ENCODE peak calls at places on chromosomes 7 and 10, in five cellular contexts. One of them, this sample, is unnamed.
A peak's percentile ranks its signal among the peaks of the same experiment; 100 is the strongest.

GRCh38 chr10:102701272-102701671 is 12.9 kb downstream of the ARL3 start:
- DNase-seq in gastrocnemius medialis: no peak
- DNase-seq in foreskin fibroblast: no peak
- DNase-seq in adrenal gland: no peak
- DNase-seq in breast epithelium: no peak
- DNase-seq in this sample: no peak

GRCh38 chr10:128046156-128046933 is 79.9 kb downstream of the MKI67 start:
- DNase-seq in foreskin fibroblast: no peak
- DNase-seq in gastrocnemius medialis: no peak
- DNase-seq in breast epithelium: no peak
- DNase-seq in adrenal gland: no peak
- DNase-seq in this sample: no peak

GRCh38 chr7:70456729-70457128 is 675.2 kb upstream of the GALNT17 start:
- DNase-seq in foreskin fibroblast: no peak
- DNase-seq in breast epithelium: no peak
- DNase-seq in gastrocnemius medialis: no peak
- DNase-seq in adrenal gland: no peak
- DNase-seq in this sample: no peak

GRCh38 chr7:48424731-48425130 is 253.5 kb downstream of the ABCA13 start:
- DNase-seq in breast epithelium: no peak
- DNase-seq in foreskin fibroblast: no peak
- DNase-seq in gastrocnemius medialis: no peak
- DNase-seq in adrenal gland: no peak
- DNase-seq in this sample: no peak

GRCh38 chr10:78746178-78746763 is 322.5 kb upstream of the ZMIZ1 start:
- DNase-seq in breast epithelium: no peak
- DNase-seq in adrenal gland: no peak
- DNase-seq in gastrocnemius medialis: no peak
- DNase-seq in foreskin fibroblast: no peak
- DNase-seq in this sample: no peak

GRCh38 chr10:128287099-128287498 is 160.9 kb upstream of the MKI67 start:
- DNase-seq in adrenal gland: no peak
- DNase-seq in foreskin fibroblast: no peak
- DNase-seq in gastrocnemius medialis: no peak
- DNase-seq in breast epithelium: no peak
- DNase-seq in this sample: no peak

GRCh38 chr7:44108768-44109750 is 4.9 kb downstream of the AEBP1 start:
- DNase-seq in breast epithelium: no peak
- DNase-seq in gastrocnemius medialis: no peak
- DNase-seq in adrenal gland: no peak
- DNase-seq in foreskin fibroblast: no peak
- DNase-seq in this sample: no peak

GRCh38 chr10:133128126-133129081 is 31.6 kb upstream of the KNDC1 start:
- DNase-seq in gastrocnemius medialis: no peak
- DNase-seq in breast epithelium: peak; percentile 48
- DNase-seq in foreskin fibroblast: no peak
- DNase-seq in adrenal gland: no peak
- DNase-seq in this sample: no peak

GRCh38 chr10:91034042-91034441 is 113.2 kb upstream of the ANKRD1 start:
- DNase-seq in adrenal gland: no peak
- DNase-seq in gastrocnemius medialis: no peak
- DNase-seq in breast epithelium: no peak
- DNase-seq in foreskin fibroblast: no peak
- DNase-seq in this sample: no peak

GRCh38 chr10:3566627-3567026 is 218.4 kb downstream of the KLF6 start:
- DNase-seq in breast epithelium: no peak
- DNase-seq in foreskin fibroblast: no peak
- DNase-seq in gastrocnemius medialis: no peak
- DNase-seq in adrenal gland: no peak
- DNase-seq in this sample: no peak

GRCh38 chr10:76736848-76737495 is 900.6 kb downstream of the KCNMA1 start:
- DNase-seq in breast epithelium: no peak
- DNase-seq in gastrocnemius medialis: no peak
- DNase-seq in adrenal gland: no peak
- DNase-seq in foreskin fibroblast: no peak
- DNase-seq in this sample: peak; percentile 67

GRCh38 chr7:55043691-55044090 is 24.9 kb downstream of the EGFR start:
- DNase-seq in breast epithelium: no peak
- DNase-seq in foreskin fibroblast: no peak
- DNase-seq in gastrocnemius medialis: no peak
- DNase-seq in adrenal gland: no peak
- DNase-seq in this sample: no peak

GRCh38 chr7:153393666-153394065 is 634.1 kb downstream of the ACTR3B start:
- DNase-seq in gastrocnemius medialis: no peak
- DNase-seq in breast epithelium: no peak
- DNase-seq in adrenal gland: no peak
- DNase-seq in foreskin fibroblast: no peak
- DNase-seq in this sample: no peak

GRCh38 chr7:33107136-33108066 is 1.8 kb downstream of the RP9 start:
- DNase-seq in foreskin fibroblast: peak; percentile 64
- DNase-seq in breast epithelium: no peak
- DNase-seq in gastrocnemius medialis: no peak
- DNase-seq in adrenal gland: peak; percentile 14
- DNase-seq in this sample: peak; percentile 66

GRCh38 chr7:94875221-94875620 is 32.2 kb upstream of the PPP1R9A start:
- DNase-seq in breast epithelium: no peak
- DNase-seq in gastrocnemius medialis: no peak
- DNase-seq in foreskin fibroblast: no peak
- DNase-seq in adrenal gland: no peak
- DNase-seq in this sample: no peak

GRCh38 chr7:68176974-68177373 is 1180.3 kb downstream of the TYW1 start:
- DNase-seq in gastrocnemius medialis: peak; percentile 6
- DNase-seq in breast epithelium: no peak
- DNase-seq in foreskin fibroblast: no peak
- DNase-seq in adrenal gland: peak; percentile 66
- DNase-seq in this sample: peak; percentile 14

GRCh38 chr10:17923728-17924127 is 28.0 kb upstream of the SLC39A12 start:
- DNase-seq in foreskin fibroblast: peak; percentile 95
- DNase-seq in adrenal gland: no peak
- DNase-seq in breast epithelium: no peak
- DNase-seq in gastrocnemius medialis: no peak
- DNase-seq in this sample: peak; percentile 97

GRCh38 chr7:134553976-134554375 is 5.1 kb downstream of the AKR1B15 start:
- DNase-seq in gastrocnemius medialis: no peak
- DNase-seq in foreskin fibroblast: peak; percentile 21
- DNase-seq in adrenal gland: no peak
- DNase-seq in breast epithelium: no peak
- DNase-seq in this sample: no peak

GRCh38 chr7:28484276-28484675 is 72.0 kb downstream of the CREB5 start:
- DNase-seq in gastrocnemius medialis: no peak
- DNase-seq in breast epithelium: no peak
- DNase-seq in adrenal gland: no peak
- DNase-seq in foreskin fibroblast: no peak
- DNase-seq in this sample: no peak

GRCh38 chr10:88256013-88256680 is 327.0 kb downstream of the RNLS start:
- DNase-seq in gastrocnemius medialis: peak; percentile 86
- DNase-seq in breast epithelium: peak; percentile 49
- DNase-seq in foreskin fibroblast: peak; percentile 66
- DNase-seq in adrenal gland: peak; percentile 1
- DNase-seq in this sample: peak; percentile 66

GRCh38 chr7:151275813-151276577 is 27.5 kb upstream of the SMARCD3 start:
- DNase-seq in adrenal gland: no peak
- DNase-seq in foreskin fibroblast: no peak
- DNase-seq in breast epithelium: no peak
- DNase-seq in gastrocnemius medialis: no peak
- DNase-seq in this sample: no peak

GRCh38 chr10:58854811-58855210 is 321.6 kb upstream of the PHYHIPL start:
- DNase-seq in breast epithelium: no peak
- DNase-seq in gastrocnemius medialis: no peak
- DNase-seq in foreskin fibroblast: no peak
- DNase-seq in adrenal gland: no peak
- DNase-seq in this sample: no peak

GRCh38 chr10:97686301-97686961 is 610 bp downstream of the AVPI1 start:
- DNase-seq in foreskin fibroblast: no peak
- DNase-seq in gastrocnemius medialis: no peak
- DNase-seq in breast epithelium: no peak
- DNase-seq in adrenal gland: no peak
- DNase-seq in this sample: no peak

GRCh38 chr10:15433850-15434537 is 62.9 kb upstream of the FAM171A1 start:
- DNase-seq in breast epithelium: no peak
- DNase-seq in foreskin fibroblast: peak; percentile 74
- DNase-seq in gastrocnemius medialis: no peak
- DNase-seq in adrenal gland: peak; percentile 54
- DNase-seq in this sample: peak; percentile 82

GRCh38 chr10:110681023-110681681 is 37.0 kb downstream of the RBM20 start:
- DNase-seq in adrenal gland: peak; percentile 46
- DNase-seq in gastrocnemius medialis: no peak
- DNase-seq in foreskin fibroblast: peak; percentile 46
- DNase-seq in breast epithelium: no peak
- DNase-seq in this sample: no peak

GRCh38 chr10:60444494-60445064 is 54.9 kb upstream of the ANK3 start:
- DNase-seq in adrenal gland: no peak
- DNase-seq in foreskin fibroblast: peak; percentile 63
- DNase-seq in breast epithelium: no peak
- DNase-seq in gastrocnemius medialis: no peak
- DNase-seq in this sample: peak; percentile 85

GRCh38 chr7:55641811-55642210 is 69.5 kb upstream of the VOPP1 start:
- DNase-seq in adrenal gland: no peak
- DNase-seq in gastrocnemius medialis: no peak
- DNase-seq in foreskin fibroblast: peak; percentile 2
- DNase-seq in breast epithelium: no peak
- DNase-seq in this sample: no peak

GRCh38 chr10:22621726-22622125 is 92.7 kb downstream of the PIP4K2A start:
- DNase-seq in breast epithelium: no peak
- DNase-seq in gastrocnemius medialis: no peak
- DNase-seq in adrenal gland: no peak
- DNase-seq in foreskin fibroblast: no peak
- DNase-seq in this sample: no peak

GRCh38 chr7:153934629-153935028 is 117.6 kb upstream of the DPP6 start:
- DNase-seq in gastrocnemius medialis: no peak
- DNase-seq in foreskin fibroblast: no peak
- DNase-seq in adrenal gland: no peak
- DNase-seq in breast epithelium: no peak
- DNase-seq in this sample: no peak

GRCh38 chr7:80475383-80475782 is 36.5 kb downstream of the GNAT3 start:
- DNase-seq in breast epithelium: no peak
- DNase-seq in adrenal gland: no peak
- DNase-seq in gastrocnemius medialis: no peak
- DNase-seq in foreskin fibroblast: no peak
- DNase-seq in this sample: no peak

GRCh38 chr7:96508371-96508770 is 186.5 kb upstream of the SLC25A13 start:
- DNase-seq in adrenal gland: peak; percentile 64
- DNase-seq in foreskin fibroblast: no peak
- DNase-seq in breast epithelium: no peak
- DNase-seq in gastrocnemius medialis: no peak
- DNase-seq in this sample: peak; percentile 48

DNA sequence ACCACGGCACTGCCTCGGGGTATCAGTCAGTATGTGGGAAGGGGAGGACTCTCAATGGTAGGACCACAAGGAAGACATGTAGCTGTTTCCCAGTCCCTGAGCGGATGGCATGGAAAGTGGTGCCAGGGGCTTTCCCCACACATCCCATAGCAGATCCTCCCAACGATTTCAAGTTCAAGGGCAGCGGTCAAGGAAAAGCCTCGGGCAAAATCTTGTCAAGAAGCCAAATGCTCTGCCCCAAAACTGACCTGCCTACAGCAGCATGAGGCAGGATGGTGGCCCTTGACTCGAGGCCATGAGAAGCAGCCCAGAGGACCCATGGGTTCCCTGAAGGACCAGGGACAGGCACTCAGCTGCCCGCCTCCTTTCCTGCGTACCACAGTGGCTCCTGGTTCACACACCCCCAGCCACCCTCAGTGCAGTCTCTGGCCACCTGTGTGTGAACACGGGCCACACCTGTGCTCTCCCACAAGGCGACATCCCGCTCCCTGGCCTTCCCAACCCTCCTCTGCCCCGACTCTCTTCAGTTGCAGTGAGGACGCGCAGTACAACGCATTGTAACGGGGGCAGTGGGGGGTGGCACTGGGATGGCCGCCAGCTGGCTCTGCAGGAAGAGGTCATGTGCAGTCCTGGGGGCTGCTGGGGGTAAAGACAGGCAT is 43.6 kb downstream of the CTBP2 start:
- DNase-seq in gastrocnemius medialis: no peak
- DNase-seq in breast epithelium: no peak
- DNase-seq in foreskin fibroblast: no peak
- DNase-seq in adrenal gland: no peak
- DNase-seq in this sample: no peak
- TF ChIP-seq CTCF in gastrocnemius medialis: no peak
- TF ChIP-seq CTCF in breast epithelium: no peak
- TF ChIP-seq CTCF in foreskin fibroblast: no peak
- TF ChIP-seq CTCF in adrenal gland: no peak
- TF ChIP-seq CTCF in this sample: no peak

GRCh38 chr7:3937564-3937963 is 636.5 kb downstream of the SDK1 start:
- DNase-seq in gastrocnemius medialis: no peak
- DNase-seq in foreskin fibroblast: no peak
- DNase-seq in breast epithelium: no peak
- DNase-seq in adrenal gland: no peak
- DNase-seq in this sample: no peak
- H3K4me3 ChIP-seq in gastrocnemius medialis: no peak overlapping the region
- H3K4me3 ChIP-seq in foreskin fibroblast: no peak overlapping the region
- H3K4me3 ChIP-seq in breast epithelium: no peak overlapping the region
- H3K4me3 ChIP-seq in adrenal gland: no peak overlapping the region
- H3K4me3 ChIP-seq in this sample: no peak overlapping the region

GRCh38 chr10:1347525-1347924 is 291.3 kb downstream of the WDR37 start:
- DNase-seq in breast epithelium: no peak
- DNase-seq in foreskin fibroblast: no peak
- DNase-seq in adrenal gland: no peak
- DNase-seq in gastrocnemius medialis: no peak
- DNase-seq in this sample: no peak
- TF ChIP-seq CTCF in breast epithelium: no peak
- TF ChIP-seq CTCF in foreskin fibroblast: no peak
- TF ChIP-seq CTCF in adrenal gland: no peak
- TF ChIP-seq CTCF in gastrocnemius medialis: no peak
- TF ChIP-seq CTCF in this sample: no peak

GRCh38 chr7:45921699-45922519 is 837 bp upstream of the IGFBP3 start:
- DNase-seq in adrenal gland: peak; percentile 18
- DNase-seq in gastrocnemius medialis: no peak
- DNase-seq in breast epithelium: no peak
- DNase-seq in foreskin fibroblast: peak; percentile 89
- DNase-seq in this sample: peak; percentile 78

GRCh38 chr7:45919947-45920542 is 1.0 kb downstream of the IGFBP3 start:
- DNase-seq in adrenal gland: no peak
- DNase-seq in gastrocnemius medialis: no peak
- DNase-seq in breast epithelium: no peak
- DNase-seq in foreskin fibroblast: peak; percentile 26
- DNase-seq in this sample: peak; percentile 22

GRCh38 chr7:45919231-45919825 is 1.7 kb downstream of the IGFBP3 start:
- DNase-seq in foreskin fibroblast: peak; percentile 18
- DNase-seq in gastrocnemius medialis: no peak
- DNase-seq in adrenal gland: no peak
- DNase-seq in breast epithelium: no peak
- DNase-seq in this sample: peak; percentile 20

GRCh38 chr7:45921381-45921698 is 268 bp upstream of the IGFBP3 start:
- DNase-seq in breast epithelium: no peak
- DNase-seq in adrenal gland: no peak
- DNase-seq in foreskin fibroblast: no peak
- DNase-seq in gastrocnemius medialis: no peak
- DNase-seq in this sample: no peak

GRCh38 chr7:45920543-45921380 is at the start of gene IGFBP3:
- DNase-seq in foreskin fibroblast: peak; percentile 91
- DNase-seq in breast epithelium: no peak
- DNase-seq in adrenal gland: peak; percentile 15
- DNase-seq in gastrocnemius medialis: no peak
- DNase-seq in this sample: peak; percentile 57
- H3K4me3 ChIP-seq in foreskin fibroblast: peak within 1 kb of the TSS; percentile 86
- H3K4me3 ChIP-seq in breast epithelium: peak within 1 kb of the TSS; percentile 61
- H3K4me3 ChIP-seq in adrenal gland: peak within 1 kb of the TSS; percentile 53
- H3K4me3 ChIP-seq in gastrocnemius medialis: peak within 1 kb of the TSS; percentile 55
- H3K4me3 ChIP-seq in this sample: peak within 1 kb of the TSS; percentile 72

This sample was measured in fibroblast of the aortic adventitia.